ENCODE peak calls at places on chromosome 19, in four cellular contexts. Y is IMR-90, D is K562, U is GM12878. K is an unnamed sample.
A peak's percentile ranks its signal among the peaks of the same experiment; 100 is the strongest.

GRCh38 chr19:5547881-5548280 is 19.9 kb downstream of the TINCR start:
- DNase-seq in Y (peak; percentile 51), D (peak; percentile 60), U (no peak), K (no peak)

GRCh38 chr19:10686661-10687517 is 14.3 kb upstream of the QTRT1 start:
- DNase-seq in Y (peak; percentile 28), D (no peak), U (no peak), K (no peak)

GRCh38 chr19:621819-622218 is 11.5 kb downstream of the POLRMT start:
- DNase-seq in Y (no peak), D (no peak), U (no peak), K (no peak)

GRCh38 chr19:18220632-18221275 is 5.5 kb downstream of the PDE4C start:
- DNase-seq in Y (no peak), D (peak; percentile 61), U (no peak), K (peak; percentile 98)

GRCh38 chr19:56111601-56112312 is 9.3 kb downstream of the ZNF787 start:
- DNase-seq in Y (no peak), D (no peak), U (no peak), K (no peak)

GRCh38 chr19:29878973-29879654 is 62.9 kb upstream of the URI1 start:
- DNase-seq in Y (peak; percentile 10), D (peak; percentile 87), U (no peak), K (no peak)

GRCh38 chr19:4660181-4660791 is 9.9 kb downstream of the MYDGF start:
- DNase-seq in Y (no peak), D (peak; percentile 72), U (no peak), K (no peak)

GRCh38 chr19:2726904-2727639 is 5.9 kb upstream of the DIRAS1 start:
- DNase-seq in Y (no peak), D (no peak), U (no peak), K (no peak)

GRCh38 chr19:6958786-6959185 is 62.4 kb downstream of the MBD3L2B start:
- DNase-seq in Y (no peak), D (no peak), U (no peak), K (no peak)

GRCh38 chr19:6963259-6963852 is 57.9 kb downstream of the MBD3L2B start:
- DNase-seq in Y (no peak), D (no peak), U (no peak), K (no peak)

GRCh38 chr19:6967962-6968361 is 53.3 kb downstream of the MBD3L2B start:
- DNase-seq in Y (no peak), D (no peak), U (no peak), K (no peak)

GRCh38 chr19:6969490-6969889 is 51.7 kb downstream of the MBD3L2B start:
- DNase-seq in Y (no peak), D (no peak), U (no peak), K (no peak)

GRCh38 chr19:6963937-6964336 is 57.3 kb downstream of the MBD3L2B start:
- DNase-seq in Y (no peak), D (peak; percentile 26), U (no peak), K (no peak)
- TF ChIP-seq CHD1 in Y (no peak), D (no peak), U (no peak), K (no peak)

GRCh38 chr19:58037927-58038687 is 4.3 kb downstream of the ZSCAN1 start:
- DNase-seq in Y (no peak), D (no peak), U (no peak), K (no peak)
- H2AFZ ChIP-seq in Y (no peak overlapping the region), D (no peak overlapping the region), U (no peak overlapping the region), K (no peak overlapping the region)

DNA sequence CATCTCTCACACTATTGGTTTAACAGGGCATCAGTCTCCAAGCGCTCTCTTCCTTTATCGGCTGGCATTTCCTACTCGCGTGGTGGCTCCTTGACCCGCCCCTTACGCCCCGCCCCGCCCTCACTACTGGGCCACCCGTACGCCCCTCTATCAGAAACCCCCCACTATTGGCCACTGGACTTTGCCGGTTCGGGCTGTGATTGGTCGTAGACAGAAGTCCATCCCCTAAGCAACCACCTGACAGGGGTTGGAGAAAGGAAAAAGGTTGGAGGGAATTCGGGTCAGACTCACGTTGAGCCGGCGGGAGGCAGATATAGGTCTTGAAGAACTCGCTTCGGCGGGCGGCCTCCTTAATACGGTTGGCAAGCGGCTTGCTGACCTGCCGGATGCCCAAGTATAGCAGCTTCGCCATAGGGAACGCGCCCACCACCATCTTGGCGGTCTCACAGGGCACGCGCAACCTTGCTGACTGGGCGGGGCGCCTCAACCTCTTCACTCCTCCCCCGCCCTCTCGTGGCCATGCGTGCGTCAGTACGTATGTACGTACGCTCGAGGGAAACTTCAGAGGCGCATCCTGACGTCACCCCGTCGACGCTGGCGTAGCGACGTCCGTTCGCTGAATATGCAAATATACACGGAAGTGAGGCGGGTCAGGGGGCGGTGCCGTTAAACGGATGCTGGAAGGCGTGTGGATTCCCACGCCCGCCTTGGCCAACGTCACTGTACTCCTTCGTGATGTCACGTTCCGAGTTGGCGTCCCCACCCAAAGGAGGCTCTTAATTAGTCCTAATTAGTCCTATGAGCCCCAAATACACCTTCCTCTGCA is at the start of gene OPA3:
- DNase-seq in Y (peak; percentile 100), D (peak; percentile 98), U (peak; percentile 100), K (peak; percentile 94)
- TF ChIP-seq CHD1 in Y (no peak), D (no peak), U (peak; percentile 49), K (no peak)

GRCh38 chr19:28508666-28509065 is 704.3 kb downstream of the UQCRFS1 start:
- DNase-seq in Y (no peak), D (no peak), U (no peak), K (no peak)
- H2AFZ ChIP-seq in Y (no peak overlapping the region), D (no peak overlapping the region), U (no peak overlapping the region), K (no peak overlapping the region)

DNA sequence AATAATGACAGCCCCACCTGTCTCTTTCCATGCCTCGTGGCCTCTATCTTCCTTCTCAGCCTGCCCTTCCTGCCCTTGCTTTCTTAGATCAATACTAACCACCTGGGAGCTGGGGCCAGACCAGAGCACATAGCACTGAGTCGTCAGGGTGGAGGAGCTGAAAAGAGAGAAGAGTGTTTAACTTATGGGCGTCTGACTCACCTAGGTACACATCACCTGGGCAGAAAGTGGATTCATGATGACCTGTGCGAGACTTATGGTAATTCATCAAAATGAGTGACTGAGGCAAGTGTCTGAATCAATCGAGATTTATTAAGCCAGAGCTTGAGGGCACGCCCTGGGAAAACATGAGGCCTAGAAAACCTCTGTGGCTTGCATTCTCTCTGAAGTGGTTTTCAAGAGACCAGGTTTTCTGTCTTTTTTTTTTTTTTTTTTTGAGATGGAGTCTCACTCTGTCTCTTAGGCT is 19.2 kb downstream of the CEACAM6 start:
- DNase-seq in Y (no peak), D (no peak), U (no peak), K (no peak)
- TF ChIP-seq CHD1 in Y (no peak), D (no peak), U (no peak), K (no peak)

GRCh38 chr19:41239363-41239762 is 20.3 kb downstream of the AXL start:
- DNase-seq in Y (no peak), D (no peak), U (no peak), K (no peak)
- H2AFZ ChIP-seq in Y (no peak overlapping the region), D (no peak overlapping the region), U (no peak overlapping the region), K (no peak overlapping the region)